ENCODE peak calls at places on chromosomes 1 and 21, in ten cellular contexts. N is activated naive CD8-positive, alpha-beta T cell treated with anti-CD3 and anti-CD28 coated beads, Interleukin-2, amount 50 U/mL, for 24 hours; H is Karpas-422; F is activated CD4-positive, alpha-beta T cell treated with anti-CD3 and anti-CD28 coated beads, Interleukin-2, amount 50 U/mL, for 1 hour; Y is RWPE1; U is esophagus muscularis mucosa; D is fibroblast of mammary gland; C is GM04504; E is stimulated activated CD4-positive, alpha-beta T cell treated with anti-CD3 and anti-CD28 coated beads, Interleukin-1b, Interleukin-23, amount 100 ng/mL, for 1 hour; W is anterior cingulate cortex. I is an unnamed sample.
A peak's percentile ranks its signal among the peaks of the same experiment; 100 is the strongest.

GRCh38 chr1:202081992-202082391 is 40.7 kb upstream of the GPR37L1 start:
- DNase-seq in N (no peak), H (no peak), F (no peak), Y (no peak), U (no peak), D (no peak), C (no peak), E (no peak), W (no peak), I (no peak)

GRCh38 chr1:50268049-50268448 is 155.2 kb downstream of the DMRTA2 start:
- DNase-seq in N (no peak), H (peak; percentile 85), F (no peak), Y (peak; percentile 44), U (no peak), D (no peak), C (no peak), E (no peak), W (no peak), I (no peak)

GRCh38 chr21:28426545-28426944 is 566.1 kb downstream of the LTN1 start:
- DNase-seq in N (no peak), H (no peak), F (no peak), Y (no peak), U (no peak), D (peak; percentile 64), C (peak; percentile 69), E (no peak), W (no peak), I (no peak)

GRCh38 chr1:162230096-162230495 is 146.6 kb downstream of the SPATA46 start:
- DNase-seq in N (no peak), H (no peak), F (no peak), Y (no peak), U (no peak), D (peak; percentile 14), C (no peak), E (no peak), W (no peak), I (no peak)

GRCh38 chr1:208425096-208425495 is 180.9 kb upstream of the PLXNA2 start:
- DNase-seq in N (no peak), H (no peak), F (no peak), Y (no peak), U (no peak), D (no peak), C (no peak), E (no peak), W (no peak), I (no peak)

GRCh38 chr1:207822602-207823451 is 71.0 kb downstream of the CD46 start:
- DNase-seq in N (peak; percentile 64), H (peak; percentile 98), F (peak; percentile 64), Y (peak; percentile 48), U (peak; percentile 98), D (peak; percentile 81), C (no peak), E (peak; percentile 36), W (peak; percentile 79), I (peak; percentile 81)

GRCh38 chr21:46212721-46213484 is 15.7 kb downstream of the LSS start:
- DNase-seq in N (no peak), H (no peak), F (no peak), Y (no peak), U (no peak), D (no peak), C (no peak), E (no peak), W (no peak), I (no peak)

GRCh38 chr1:76266762-76267161 is 192.2 kb downstream of the ST6GALNAC3 start:
- DNase-seq in N (no peak), H (no peak), F (no peak), Y (no peak), U (no peak), D (no peak), C (no peak), E (no peak), W (no peak), I (no peak)

GRCh38 chr1:107807405-107807804 is 157.6 kb downstream of the VAV3 start:
- DNase-seq in N (no peak), H (no peak), F (no peak), Y (no peak), U (no peak), D (no peak), C (no peak), E (no peak), W (no peak), I (no peak)

GRCh38 chr1:211910917-211911485 is 80.4 kb upstream of the LPGAT1 start:
- DNase-seq in N (no peak), H (no peak), F (no peak), Y (no peak), U (no peak), D (peak; percentile 63), C (no peak), E (no peak), W (no peak), I (no peak)

GRCh38 chr1:156371553-156372264 is 2.7 kb downstream of the RHBG start:
- DNase-seq in N (no peak), H (no peak), F (no peak), Y (no peak), U (no peak), D (peak; percentile 84), C (no peak), E (no peak), W (no peak), I (no peak)

GRCh38 chr1:17502326-17502778 is 37.1 kb upstream of the ARHGEF10L start:
- DNase-seq in N (peak; percentile 70), H (peak; percentile 90), F (peak; percentile 43), Y (peak; percentile 66), U (peak; percentile 96), D (peak; percentile 92), C (peak; percentile 86), E (peak; percentile 7), W (peak; percentile 69), I (no peak)